ENCODE peak calls at places on chromosomes 16 and 17, in six cellular contexts. V is stimulated activated naive CD4-positive, alpha-beta T cell; N is SK-MEL-5; G is adrenal gland; L is left ventricle myocardium inferior; J is activated gamma-delta T cell treated with anti-CD3 and anti-CD28 coated beads, Interleukin-2, amount 50 U/mL, for 16 hours. I is an unnamed sample.

GRCh38 chr17:73972056-73972455 is 231.4 kb upstream of the RPL38 start:
- DNase-seq in L (no peak), N (no peak), J (no peak), G (no peak), V (no peak), I (no peak)

GRCh38 chr17:58377005-58377660 is 25.1 kb upstream of the SUPT4H1 start:
- DNase-seq in N (peak; percentile 55), V (no peak), J (no peak), G (peak; percentile 40), L (no peak), I (no peak)

GRCh38 chr16:76705883-76706282 is 428.7 kb downstream of the CNTNAP4 start:
- DNase-seq in G (no peak), J (no peak), V (no peak), N (no peak), L (no peak), I (no peak)

GRCh38 chr16:87918314-87918713 is 18.0 kb downstream of the CA5A start:
- DNase-seq in J (no peak), G (peak; percentile 91), L (no peak), V (no peak), N (no peak), I (no peak)

GRCh38 chr17:70767102-70767701 is 597.9 kb downstream of the KCNJ2 start:
- DNase-seq in L (no peak), G (no peak), N (peak; percentile 68), J (no peak), V (no peak), I (peak; percentile 78)

GRCh38 chr16:83301966-83302365 is 505.8 kb upstream of the HSBP1 start:
- DNase-seq in J (no peak), V (no peak), N (no peak), G (no peak), L (no peak), I (no peak)

GRCh38 chr17:4543557-4544026 is 11.6 kb downstream of the MYBBP1A start:
- DNase-seq in V (no peak), G (no peak), N (no peak), L (no peak), J (no peak), I (no peak)

GRCh38 chr16:23504453-23505179 is 5.7 kb downstream of the GGA2 start:
- DNase-seq in V (no peak), G (peak; percentile 72), N (peak; percentile 56), J (peak; percentile 63), L (no peak), I (peak; percentile 87)

GRCh38 chr17:63381101-63381729 is 64.9 kb downstream of the CYB561 start:
- DNase-seq in J (no peak), N (no peak), G (no peak), L (no peak), V (no peak), I (no peak)

GRCh38 chr17:74981979-74982662 is 5.3 kb upstream of the CDR2L start:
- DNase-seq in N (peak; percentile 61), G (peak; percentile 76), J (peak; percentile 62), L (peak; percentile 74), V (peak; percentile 84), I (peak; percentile 86)

GRCh38 chr17:45405250-45406086 is 27.2 kb downstream of the ARHGAP27 start:
- DNase-seq in G (peak; percentile 31), L (no peak), V (no peak), N (peak; percentile 38), J (no peak), I (no peak)

GRCh38 chr17:5585814-5586558 is 1.7 kb upstream of the NLRP1 start:
- DNase-seq in J (no peak), G (no peak), V (no peak), L (no peak), N (no peak), I (no peak)

GRCh38 chr17:61594294-61594825 is 3.3 kb upstream of the NACA2 start:
- DNase-seq in V (no peak), J (no peak), N (no peak), G (peak; percentile 32), L (no peak), I (no peak)

GRCh38 chr17:8894673-8895578 is 27.5 kb upstream of the PIK3R6 start:
- DNase-seq in N (peak; percentile 83), G (peak; percentile 76), V (peak; percentile 43), J (peak; percentile 22), L (peak; percentile 53), I (peak; percentile 71)

GRCh38 chr16:17379121-17379571 is 91.6 kb downstream of the XYLT1 start:
- DNase-seq in N (no peak), J (no peak), G (peak; percentile 62), L (peak; percentile 70), V (no peak), I (no peak)

GRCh38 chr16:84816485-84816884 is 3.3 kb upstream of the CRISPLD2 start:
- DNase-seq in J (no peak), V (no peak), G (no peak), N (no peak), L (no peak), I (no peak)

GRCh38 chr16:17578921-17579876 is 108.4 kb upstream of the XYLT1 start:
- DNase-seq in L (no peak), N (peak; percentile 81), G (peak; percentile 76), V (peak; percentile 48), J (peak; percentile 45), I (peak; percentile 17)

GRCh38 chr17:60230358-60230757 is 80.6 kb downstream of the CA4 start:
- DNase-seq in L (no peak), J (no peak), V (no peak), N (peak; percentile 56), G (no peak), I (no peak)

I was measured in NCI-H146.